ENCODE peak calls at places on chromosomes 1 and 21, in six cellular contexts. One of them, this sample, is unnamed. For H3K9me3 and H3K36me3, the result is how much of the 10 kb centered on the place peaks cover.

GRCh38 chr1:240000634-240001033 is 91.0 kb upstream of the FMN2 start:
- DNase-seq in body of pancreas: no peak
- DNase-seq in HepG2: no peak
- DNase-seq in lung: no peak
- DNase-seq in prostate gland: no peak
- DNase-seq in right atrium auricular region: no peak
- DNase-seq in this sample: no peak

GRCh38 chr21:42169758-42170157 is 49.2 kb upstream of the ABCG1 start:
- DNase-seq in right atrium auricular region: no peak
- DNase-seq in prostate gland: no peak
- DNase-seq in body of pancreas: no peak
- DNase-seq in HepG2: no peak
- DNase-seq in lung: no peak
- DNase-seq in this sample: no peak

GRCh38 chr1:55311057-55311631 is 96.0 kb upstream of the USP24 start:
- DNase-seq in right atrium auricular region: no peak
- DNase-seq in HepG2: no peak
- DNase-seq in body of pancreas: no peak
- DNase-seq in lung: no peak
- DNase-seq in prostate gland: no peak
- DNase-seq in this sample: no peak

GRCh38 chr21:35350965-35351364 is 301.9 kb upstream of the RUNX1 start:
- DNase-seq in HepG2: no peak
- DNase-seq in right atrium auricular region: no peak
- DNase-seq in prostate gland: no peak
- DNase-seq in lung: no peak
- DNase-seq in body of pancreas: no peak
- DNase-seq in this sample: no peak

GRCh38 chr1:14294006-14294405 is 304.5 kb upstream of the KAZN start:
- DNase-seq in prostate gland: no peak
- DNase-seq in HepG2: no peak
- DNase-seq in body of pancreas: no peak
- DNase-seq in lung: no peak
- DNase-seq in right atrium auricular region: no peak
- DNase-seq in this sample: no peak

GRCh38 chr1:246690100-246690499 is 34.1 kb upstream of the SCCPDH start:
- DNase-seq in body of pancreas: no peak
- DNase-seq in lung: no peak
- DNase-seq in prostate gland: no peak
- DNase-seq in HepG2: no peak
- DNase-seq in right atrium auricular region: no peak
- DNase-seq in this sample: no peak

GRCh38 chr21:14918542-14918941 is 146.3 kb downstream of the NRIP1 start:
- DNase-seq in HepG2: no peak
- DNase-seq in lung: no peak
- DNase-seq in prostate gland: no peak
- DNase-seq in body of pancreas: no peak
- DNase-seq in right atrium auricular region: no peak
- DNase-seq in this sample: peak

GRCh38 chr1:208161656-208162375 is 82.4 kb downstream of the PLXNA2 start:
- DNase-seq in prostate gland: no peak
- DNase-seq in body of pancreas: no peak
- DNase-seq in lung: no peak
- DNase-seq in right atrium auricular region: no peak
- DNase-seq in HepG2: no peak
- DNase-seq in this sample: peak

GRCh38 chr1:156140879-156141707 is 12.3 kb upstream of the SEMA4A start:
- DNase-seq in HepG2: no peak
- DNase-seq in right atrium auricular region: no peak
- DNase-seq in lung: no peak
- DNase-seq in body of pancreas: no peak
- DNase-seq in prostate gland: peak
- DNase-seq in this sample: peak

GRCh38 chr1:229270547-229271447 is at the start of gene RAB4A:
- DNase-seq in prostate gland: peak
- DNase-seq in right atrium auricular region: peak
- DNase-seq in lung: peak
- DNase-seq in HepG2: peak
- DNase-seq in body of pancreas: peak
- DNase-seq in this sample: peak

GRCh38 chr1:30313176-30313575 is 410.2 kb downstream of the MATN1 start:
- DNase-seq in HepG2: no peak
- DNase-seq in lung: no peak
- DNase-seq in body of pancreas: no peak
- DNase-seq in right atrium auricular region: peak
- DNase-seq in prostate gland: no peak
- DNase-seq in this sample: no peak

GRCh38 chr21:40620386-40621145 is 226.4 kb downstream of the DSCAM start:
- DNase-seq in lung: no peak
- DNase-seq in HepG2: no peak
- DNase-seq in right atrium auricular region: no peak
- DNase-seq in body of pancreas: no peak
- DNase-seq in prostate gland: no peak
- DNase-seq in this sample: no peak

GRCh38 chr1:150887018-150887417 is at the start of gene CTXND2:
- DNase-seq in right atrium auricular region: no peak
- DNase-seq in HepG2: no peak
- DNase-seq in prostate gland: no peak
- DNase-seq in body of pancreas: no peak
- DNase-seq in lung: no peak
- DNase-seq in this sample: no peak

GRCh38 chr1:31396633-31397351 is 16.2 kb upstream of the SERINC2 start:
- DNase-seq in body of pancreas: no peak
- DNase-seq in HepG2: no peak
- DNase-seq in prostate gland: no peak
- DNase-seq in right atrium auricular region: no peak
- DNase-seq in lung: no peak
- DNase-seq in this sample: no peak

GRCh38 chr1:227432981-227433380 is 114.7 kb upstream of the CDC42BPA start:
- DNase-seq in prostate gland: no peak
- DNase-seq in right atrium auricular region: no peak
- DNase-seq in body of pancreas: no peak
- DNase-seq in HepG2: no peak
- DNase-seq in lung: no peak
- DNase-seq in this sample: no peak

GRCh38 chr1:227434808-227435207 is 116.5 kb upstream of the CDC42BPA start:
- DNase-seq in prostate gland: no peak
- DNase-seq in right atrium auricular region: no peak
- DNase-seq in HepG2: no peak
- DNase-seq in lung: no peak
- DNase-seq in body of pancreas: no peak
- DNase-seq in this sample: no peak

GRCh38 chr1:227433663-227434062 is 115.4 kb upstream of the CDC42BPA start:
- DNase-seq in body of pancreas: no peak
- DNase-seq in right atrium auricular region: no peak
- DNase-seq in prostate gland: no peak
- DNase-seq in HepG2: no peak
- DNase-seq in lung: no peak
- DNase-seq in this sample: no peak

GRCh38 chr1:227440167-227440566 is 121.9 kb upstream of the CDC42BPA start:
- DNase-seq in lung: no peak
- DNase-seq in body of pancreas: no peak
- DNase-seq in prostate gland: no peak
- DNase-seq in HepG2: no peak
- DNase-seq in right atrium auricular region: no peak
- DNase-seq in this sample: no peak

DNA sequence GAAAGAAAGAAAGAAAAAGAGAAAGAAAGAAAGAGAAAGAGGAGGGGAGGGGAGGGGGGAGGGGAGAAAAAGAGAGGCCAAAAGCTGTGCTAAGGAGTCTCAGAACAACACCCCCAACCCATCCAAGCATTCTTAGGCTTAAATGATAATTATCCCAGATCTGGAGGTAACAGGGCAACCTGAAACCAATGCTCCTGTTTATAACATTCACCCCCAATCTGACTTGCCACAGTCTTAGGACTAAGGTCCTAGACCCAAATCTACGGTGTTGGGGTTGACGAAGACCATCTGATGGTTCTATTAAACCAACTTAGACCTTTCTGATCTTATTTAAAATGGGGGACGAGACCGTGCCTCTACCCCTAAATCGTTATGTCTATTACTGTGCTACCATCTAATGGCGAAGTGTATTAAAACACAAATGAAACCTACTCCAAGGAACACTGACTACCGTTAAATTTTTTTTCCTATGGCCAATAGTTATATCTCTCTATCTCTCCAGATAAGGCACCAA is 119.3 kb upstream of the CDC42BPA start:
- DNase-seq in prostate gland: no peak
- DNase-seq in body of pancreas: no peak
- DNase-seq in HepG2: peak
- DNase-seq in right atrium auricular region: no peak
- DNase-seq in lung: no peak
- DNase-seq in this sample: peak
- H3K4me3 ChIP-seq in prostate gland: peak
- H3K4me3 ChIP-seq in body of pancreas: no peak
- H3K4me3 ChIP-seq in HepG2: no peak
- H3K4me3 ChIP-seq in right atrium auricular region: peak
- H3K4me3 ChIP-seq in lung: no peak
- H3K4me3 ChIP-seq in this sample: peak

DNA sequence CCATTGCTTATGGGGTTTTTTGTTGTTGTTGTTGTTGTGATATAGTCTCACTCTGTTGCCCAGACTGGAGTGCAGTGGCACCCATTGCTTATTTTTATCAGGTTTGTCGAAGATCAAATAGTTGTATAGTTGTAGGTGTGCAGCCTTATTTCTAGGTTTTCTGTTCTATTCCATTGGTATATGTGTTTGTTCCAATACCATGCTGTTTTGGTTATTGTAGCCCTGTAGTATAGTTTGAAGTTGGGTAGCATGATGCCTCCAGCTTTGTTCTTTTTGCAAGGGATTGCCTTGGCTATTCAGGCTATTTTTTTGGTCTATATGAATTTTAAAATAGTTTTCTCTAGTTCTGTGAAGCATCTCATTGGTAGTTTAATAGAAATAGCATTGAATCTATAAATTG is 11.6 kb downstream of the ZNF678 start:
- DNase-seq in lung: no peak
- DNase-seq in prostate gland: no peak
- DNase-seq in body of pancreas: no peak
- DNase-seq in HepG2: no peak
- DNase-seq in right atrium auricular region: no peak
- DNase-seq in this sample: no peak
- H3K9me3 ChIP-seq in lung: under half
- H3K9me3 ChIP-seq in prostate gland: under half
- H3K9me3 ChIP-seq in body of pancreas: under half
- H3K9me3 ChIP-seq in HepG2: under half
- H3K9me3 ChIP-seq in right atrium auricular region: under half
- H3K9me3 ChIP-seq in this sample: under half

GRCh38 chr1:157539568-157539967 is 12.7 kb downstream of the FCRL5 start:
- DNase-seq in right atrium auricular region: no peak
- DNase-seq in lung: no peak
- DNase-seq in body of pancreas: no peak
- DNase-seq in prostate gland: no peak
- DNase-seq in HepG2: no peak
- DNase-seq in this sample: no peak

GRCh38 chr1:157540160-157540748 is 12.1 kb downstream of the FCRL5 start:
- DNase-seq in lung: no peak
- DNase-seq in body of pancreas: no peak
- DNase-seq in prostate gland: no peak
- DNase-seq in right atrium auricular region: no peak
- DNase-seq in HepG2: no peak
- DNase-seq in this sample: no peak

GRCh38 chr1:157542676-157543075 is 9.6 kb downstream of the FCRL5 start:
- DNase-seq in prostate gland: no peak
- DNase-seq in lung: no peak
- DNase-seq in right atrium auricular region: no peak
- DNase-seq in HepG2: no peak
- DNase-seq in body of pancreas: no peak
- DNase-seq in this sample: no peak

GRCh38 chr1:157540852-157541251 is 11.5 kb downstream of the FCRL5 start:
- DNase-seq in right atrium auricular region: no peak
- DNase-seq in prostate gland: no peak
- DNase-seq in body of pancreas: no peak
- DNase-seq in lung: no peak
- DNase-seq in HepG2: no peak
- DNase-seq in this sample: no peak
- H3K36me3 ChIP-seq in right atrium auricular region: under half
- H3K36me3 ChIP-seq in prostate gland: under half
- H3K36me3 ChIP-seq in body of pancreas: under half
- H3K36me3 ChIP-seq in lung: under half
- H3K36me3 ChIP-seq in HepG2: under half
- H3K36me3 ChIP-seq in this sample: under half

GRCh38 chr1:238927899-238928298 is 458.5 kb upstream of the CHRM3 start:
- DNase-seq in prostate gland: no peak
- DNase-seq in HepG2: no peak
- DNase-seq in body of pancreas: no peak
- DNase-seq in right atrium auricular region: no peak
- DNase-seq in lung: no peak
- DNase-seq in this sample: no peak
- H3K4me3 ChIP-seq in prostate gland: no peak
- H3K4me3 ChIP-seq in HepG2: no peak
- H3K4me3 ChIP-seq in body of pancreas: no peak
- H3K4me3 ChIP-seq in right atrium auricular region: no peak
- H3K4me3 ChIP-seq in lung: no peak
- H3K4me3 ChIP-seq in this sample: no peak

GRCh38 chr1:42504535-42505128 is 41.5 kb downstream of the CCDC30 start:
- DNase-seq in right atrium auricular region: no peak
- DNase-seq in lung: no peak
- DNase-seq in body of pancreas: no peak
- DNase-seq in HepG2: no peak
- DNase-seq in prostate gland: no peak
- DNase-seq in this sample: no peak
- H3K9me3 ChIP-seq in right atrium auricular region: under half
- H3K9me3 ChIP-seq in lung: under half
- H3K9me3 ChIP-seq in body of pancreas: half or more
- H3K9me3 ChIP-seq in HepG2: under half
- H3K9me3 ChIP-seq in prostate gland: under half
- H3K9me3 ChIP-seq in this sample: under half

GRCh38 chr21:28960245-28960644 is 32.4 kb downstream of the LTN1 start:
- DNase-seq in body of pancreas: no peak
- DNase-seq in lung: no peak
- DNase-seq in prostate gland: no peak
- DNase-seq in HepG2: no peak
- DNase-seq in right atrium auricular region: no peak
- DNase-seq in this sample: no peak
- H3K36me3 ChIP-seq in body of pancreas: under half
- H3K36me3 ChIP-seq in lung: under half
- H3K36me3 ChIP-seq in prostate gland: under half
- H3K36me3 ChIP-seq in HepG2: under half
- H3K36me3 ChIP-seq in right atrium auricular region: half or more
- H3K36me3 ChIP-seq in this sample: half or more

DNA sequence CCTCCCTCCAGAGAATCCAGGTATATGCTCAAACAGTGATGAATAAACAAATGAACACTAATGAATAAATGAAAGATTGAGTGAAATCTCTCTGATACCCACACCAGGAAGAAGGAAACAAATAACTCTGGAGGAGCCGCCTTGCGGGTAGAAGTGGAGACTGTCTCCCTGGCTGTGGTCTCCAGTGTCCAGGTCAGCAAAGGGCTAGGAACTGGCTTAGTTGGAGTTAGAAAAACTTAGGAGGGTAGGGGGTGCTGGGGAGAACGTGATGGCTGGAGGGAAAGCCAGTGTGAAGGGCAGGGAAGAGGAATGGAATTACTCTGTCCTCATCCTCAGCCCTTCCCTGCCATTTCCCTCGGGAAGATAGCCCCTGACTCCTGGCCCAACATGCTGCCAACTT is 537 bp downstream of the RHBDL2 start:
- DNase-seq in lung: no peak
- DNase-seq in right atrium auricular region: no peak
- DNase-seq in body of pancreas: no peak
- DNase-seq in HepG2: no peak
- DNase-seq in prostate gland: no peak
- DNase-seq in this sample: no peak
- H3K4me3 ChIP-seq in lung: peak
- H3K4me3 ChIP-seq in right atrium auricular region: peak
- H3K4me3 ChIP-seq in body of pancreas: no peak
- H3K4me3 ChIP-seq in HepG2: peak
- H3K4me3 ChIP-seq in prostate gland: peak
- H3K4me3 ChIP-seq in this sample: no peak

GRCh38 chr1:38488162-38488898 is 371.2 kb downstream of the RRAGC start:
- DNase-seq in right atrium auricular region: peak
- DNase-seq in HepG2: no peak
- DNase-seq in lung: no peak
- DNase-seq in prostate gland: no peak
- DNase-seq in body of pancreas: no peak
- DNase-seq in this sample: no peak
- H3K9me3 ChIP-seq in right atrium auricular region: under half
- H3K9me3 ChIP-seq in HepG2: under half
- H3K9me3 ChIP-seq in lung: under half
- H3K9me3 ChIP-seq in prostate gland: under half
- H3K9me3 ChIP-seq in body of pancreas: under half
- H3K9me3 ChIP-seq in this sample: under half